ENCODE peak calls at places on chromosomes 13 and 19, in eight cellular contexts. N is pancreas, E is ascending aorta, D is heart right ventricle, Q is PC-9, R is esophagus squamous epithelium, L is adrenal gland, B is mammary epithelial cell. P is an unnamed sample.

GRCh38 chr19:4878491-4878968 is 11.1 kb upstream of the PLIN3 start:
- DNase-seq in N (peak; percentile 38), E (no peak), D (peak; percentile 23), Q (no peak), R (no peak), L (no peak), B (no peak), P (no peak)

GRCh38 chr19:50496189-50497029 is 14.6 kb downstream of the JOSD2 start:
- DNase-seq in N (peak; percentile 67), E (no peak), D (peak; percentile 75), Q (no peak), R (no peak), L (no peak), B (no peak), P (peak; percentile 91)

GRCh38 chr13:98549006-98549727 is 27.7 kb downstream of the STK24 start:
- DNase-seq in N (no peak), E (no peak), D (no peak), Q (peak; percentile 74), R (no peak), L (no peak), B (peak; percentile 83), P (no peak)

GRCh38 chr13:98778749-98779148 is 26.3 kb upstream of the SLC15A1 start:
- DNase-seq in N (no peak), E (no peak), D (no peak), Q (no peak), R (no peak), L (no peak), B (no peak), P (no peak)

GRCh38 chr19:31519216-31519615 is 170.0 kb upstream of the TSHZ3 start:
- DNase-seq in N (no peak), E (no peak), D (no peak), Q (no peak), R (no peak), L (no peak), B (peak; percentile 16), P (no peak)

GRCh38 chr19:411723-412355 is 2.9 kb upstream of the C2CD4C start:
- DNase-seq in N (no peak), E (no peak), D (no peak), Q (no peak), R (no peak), L (no peak), B (no peak), P (no peak)

GRCh38 chr19:29384676-29385075 is 141.1 kb upstream of the VSTM2B start:
- DNase-seq in N (no peak), E (no peak), D (no peak), Q (no peak), R (no peak), L (no peak), B (no peak), P (no peak)

GRCh38 chr13:79496188-79496587 is 15.2 kb downstream of the NDFIP2 start:
- DNase-seq in N (no peak), E (no peak), D (no peak), Q (no peak), R (no peak), L (no peak), B (no peak), P (no peak)

GRCh38 chr13:30829145-30829544 is 76.9 kb upstream of the MEDAG start:
- DNase-seq in N (no peak), E (no peak), D (no peak), Q (peak; percentile 91), R (no peak), L (no peak), B (peak; percentile 98), P (no peak)

GRCh38 chr19:5339950-5340636 is 519 bp downstream of the PTPRS start:
- DNase-seq in N (peak; percentile 54), E (no peak), D (no peak), Q (no peak), R (no peak), L (no peak), B (no peak), P (peak; percentile 80)

GRCh38 chr19:38736413-38737280 is 7.6 kb downstream of the CAPN12 start:
- DNase-seq in N (peak; percentile 88), E (no peak), D (peak; percentile 39), Q (no peak), R (no peak), L (peak; percentile 68), B (peak; percentile 36), P (peak; percentile 66)

GRCh38 chr19:17757125-17757524 is 5.8 kb downstream of the FCHO1 start:
- DNase-seq in N (peak; percentile 83), E (no peak), D (peak; percentile 76), Q (no peak), R (no peak), L (peak; percentile 78), B (peak; percentile 59), P (peak; percentile 89)

GRCh38 chr19:51708811-51709210 is 15.0 kb downstream of the HAS1 start:
- DNase-seq in N (no peak), E (no peak), D (no peak), Q (no peak), R (no peak), L (no peak), B (no peak), P (no peak)

GRCh38 chr13:75072368-75072767 is 409.6 kb downstream of the TBC1D4 start:
- DNase-seq in N (no peak), E (no peak), D (no peak), Q (no peak), R (no peak), L (no peak), B (no peak), P (no peak)

GRCh38 chr13:43246382-43246781 is 223.0 kb downstream of the DNAJC15 start:
- DNase-seq in N (no peak), E (no peak), D (no peak), Q (no peak), R (no peak), L (no peak), B (no peak), P (no peak)

GRCh38 chr13:99004931-99005330 is 27.1 kb upstream of the DOCK9 start:
- DNase-seq in N (no peak), E (no peak), D (no peak), Q (no peak), R (no peak), L (no peak), B (no peak), P (no peak)

DNA sequence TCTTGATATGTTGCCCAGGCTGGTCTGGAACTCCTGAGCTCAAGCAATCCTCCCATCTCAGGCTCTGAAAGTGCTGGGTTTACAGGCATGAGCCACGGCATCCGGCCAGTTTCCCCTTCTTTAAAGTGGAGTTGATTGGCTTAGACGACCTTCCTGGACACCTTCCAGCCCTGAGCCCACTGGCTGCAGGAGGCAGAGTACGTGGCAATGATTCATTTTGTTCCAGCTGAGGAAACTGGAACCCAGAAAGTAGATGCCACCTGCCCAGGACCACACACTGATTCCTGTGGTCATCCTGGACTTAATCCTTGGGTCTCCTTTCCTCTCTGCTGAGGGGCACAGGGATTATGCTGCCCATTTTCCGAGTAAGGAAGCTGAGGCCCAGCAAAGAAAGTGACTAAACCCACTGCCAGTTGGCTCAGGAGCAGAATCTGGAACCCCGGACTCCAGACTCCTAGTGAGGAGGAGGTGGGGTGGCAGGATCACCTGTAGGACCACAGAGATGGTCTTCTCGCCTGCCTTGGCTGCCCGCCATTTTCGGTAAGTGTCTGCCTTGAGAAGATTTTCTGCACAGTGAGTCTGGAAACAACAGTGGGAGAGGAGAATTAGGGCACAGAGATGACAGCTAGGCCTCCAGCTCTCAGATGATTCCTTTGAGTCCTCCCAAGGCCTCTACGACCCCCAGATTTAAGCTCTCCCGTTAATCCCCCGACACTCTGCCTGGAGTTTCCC is 737 bp downstream of the XRCC1 start:
- DNase-seq in N (peak; percentile 49), E (no peak), D (no peak), Q (no peak), R (no peak), L (no peak), B (peak; percentile 32), P (peak; percentile 52)
- H3K27ac ChIP-seq in N (peak overlapping the region; percentile 71), E (peak overlapping the region; percentile 86), D (no peak overlapping the region), Q (no peak overlapping the region), R (peak overlapping the region; percentile 86), L (peak overlapping the region; percentile 78), B (peak overlapping the region; percentile 97), P (no peak overlapping the region)

GRCh38 chr13:29760561-29760960 is 89.9 kb downstream of the UBL3 start:
- DNase-seq in N (no peak), E (no peak), D (no peak), Q (no peak), R (no peak), L (no peak), B (no peak), P (no peak)
- H3K9me3 ChIP-seq in N (no peaks in the 10 kb centered on the region), E (no peaks in the 10 kb centered on the region), D (no peaks in the 10 kb centered on the region), Q (no peaks in the 10 kb centered on the region), R (no peaks in the 10 kb centered on the region), L (no peaks in the 10 kb centered on the region), B (no peaks in the 10 kb centered on the region), P (no peaks in the 10 kb centered on the region)

GRCh38 chr13:109856350-109856749 is 70.0 kb upstream of the IRS2 start:
- DNase-seq in N (no peak), E (no peak), D (no peak), Q (no peak), R (no peak), L (no peak), B (no peak), P (no peak)
- H3K4me3 ChIP-seq in N (no peak overlapping the region), E (no peak overlapping the region), D (no peak overlapping the region), Q (no peak overlapping the region), R (no peak overlapping the region), L (no peak overlapping the region), B (no peak overlapping the region), P (no peak overlapping the region)

GRCh38 chr13:93561553-93561952 is 334.9 kb downstream of the GPC6 start:
- DNase-seq in N (no peak), E (no peak), D (no peak), Q (no peak), R (no peak), L (no peak), B (no peak), P (no peak)

GRCh38 chr13:93562676-93563075 is 336.1 kb downstream of the GPC6 start:
- DNase-seq in N (no peak), E (no peak), D (no peak), Q (no peak), R (no peak), L (no peak), B (peak; percentile 48), P (no peak)

GRCh38 chr13:93554514-93554913 is 327.9 kb downstream of the GPC6 start:
- DNase-seq in N (no peak), E (no peak), D (no peak), Q (no peak), R (no peak), L (no peak), B (no peak), P (no peak)

GRCh38 chr13:93558637-93559036 is 332.0 kb downstream of the GPC6 start:
- DNase-seq in N (no peak), E (no peak), D (no peak), Q (no peak), R (no peak), L (no peak), B (no peak), P (no peak)

GRCh38 chr13:93559718-93560117 is 333.1 kb downstream of the GPC6 start:
- DNase-seq in N (no peak), E (no peak), D (no peak), Q (peak; percentile 64), R (no peak), L (no peak), B (peak; percentile 92), P (no peak)
- H3K27ac ChIP-seq in N (no peak overlapping the region), E (no peak overlapping the region), D (no peak overlapping the region), Q (no peak overlapping the region), R (no peak overlapping the region), L (no peak overlapping the region), B (no peak overlapping the region), P (no peak overlapping the region)

GRCh38 chr19:36236946-36237310 is 22.0 kb downstream of the ZNF146 start:
- DNase-seq in N (no peak), E (no peak), D (no peak), Q (no peak), R (no peak), L (no peak), B (no peak), P (no peak)
- H3K9me3 ChIP-seq in N (peaks cover 4% of the 10 kb centered on the region), E (peaks cover 94% of the 10 kb centered on the region), D (peaks cover 2% of the 10 kb centered on the region), Q (peaks cover 69% of the 10 kb centered on the region), R (peaks cover 86% of the 10 kb centered on the region), L (no peaks in the 10 kb centered on the region), B (peaks cover 46% of the 10 kb centered on the region), P (no peaks in the 10 kb centered on the region)

P was measured in right cardiac atrium.